ENCODE peak calls at places on chromosomes 3 and 15, in nine cellular contexts. O, I, P, C, R, J, X, W and E are unnamed samples.

GRCh38 chr15:58313810-58314592 is 117.8 kb upstream of the LIPC start:
- ATAC-seq in O (no peak), I (no peak), P (no peak), C (no peak), R (peak; percentile 82), J (no peak), X (peak; percentile 59), W (no peak), E (peak; percentile 84)

GRCh38 chr3:33947272-33948195 is 149.1 kb downstream of the PDCD6IP start:
- ATAC-seq in O (no peak), I (no peak), P (no peak), C (no peak), R (no peak), J (no peak), X (no peak), W (no peak), E (no peak)

GRCh38 chr3:14418670-14419250 is 16.4 kb downstream of the SLC6A6 start:
- ATAC-seq in O (peak; percentile 44), I (no peak), P (peak; percentile 81), C (no peak), R (no peak), J (no peak), X (no peak), W (no peak), E (no peak)

GRCh38 chr15:80095511-80095910 is 36.0 kb downstream of the ZFAND6 start:
- ATAC-seq in O (no peak), I (no peak), P (no peak), C (no peak), R (no peak), J (no peak), X (no peak), W (no peak), E (no peak)

GRCh38 chr3:149576071-149576564 is 81.7 kb downstream of the WWTR1 start:
- ATAC-seq in O (peak; percentile 73), I (no peak), P (peak; percentile 63), C (peak; percentile 81), R (peak; percentile 67), J (no peak), X (no peak), W (peak; percentile 40), E (peak; percentile 74)

GRCh38 chr3:39809995-39810595 is 686 bp downstream of the MYRIP start:
- ATAC-seq in O (no peak), I (no peak), P (peak; percentile 27), C (peak; percentile 13), R (no peak), J (no peak), X (no peak), W (no peak), E (no peak)

GRCh38 chr15:55897560-55898336 is 95.7 kb downstream of the NEDD4 start:
- ATAC-seq in O (peak; percentile 57), I (no peak), P (peak; percentile 78), C (peak; percentile 86), R (no peak), J (no peak), X (no peak), W (no peak), E (peak; percentile 37)

GRCh38 chr3:8318002-8318649 is 183.5 kb upstream of the LMCD1 start:
- ATAC-seq in O (no peak), I (no peak), P (no peak), C (no peak), R (no peak), J (no peak), X (no peak), W (no peak), E (no peak)

GRCh38 chr3:159904455-159904854 is 84.2 kb upstream of the IL12A start:
- ATAC-seq in O (no peak), I (peak; percentile 66), P (no peak), C (no peak), R (no peak), J (no peak), X (no peak), W (no peak), E (no peak)

GRCh38 chr3:69541823-69542264 is 156.0 kb upstream of the FRMD4B start:
- ATAC-seq in O (no peak), I (peak; percentile 46), P (peak; percentile 44), C (peak; percentile 15), R (peak; percentile 20), J (no peak), X (no peak), W (no peak), E (no peak)

GRCh38 chr15:33392453-33392852 is 81.7 kb downstream of the RYR3 start:
- ATAC-seq in O (no peak), I (no peak), P (no peak), C (no peak), R (no peak), J (no peak), X (no peak), W (no peak), E (no peak)

GRCh38 chr15:85838655-85839054 is 43.9 kb upstream of the KLHL25 start:
- ATAC-seq in O (no peak), I (no peak), P (no peak), C (no peak), R (no peak), J (no peak), X (no peak), W (no peak), E (no peak)